ENCODE peak calls at places on chromosome 18, in four cellular contexts. One of them, this sample, is unnamed.

GRCh38 chr18:46387426-46388131 is 269.4 kb downstream of the LOXHD1 start:
- DNase-seq in PC-3: no peak
- DNase-seq in brain microvascular endothelial cell: no peak
- DNase-seq in HCT116: no peak
- DNase-seq in this sample: no peak

GRCh38 chr18:74897971-74898657 is 300.4 kb downstream of the ZNF407 start:
- DNase-seq in PC-3: peak
- DNase-seq in brain microvascular endothelial cell: peak
- DNase-seq in HCT116: no peak
- DNase-seq in this sample: no peak

GRCh38 chr18:48838921-48839818 is 111.6 kb downstream of the SMAD7 start:
- DNase-seq in PC-3: peak
- DNase-seq in brain microvascular endothelial cell: peak
- DNase-seq in HCT116: no peak
- DNase-seq in this sample: no peak

GRCh38 chr18:78857252-78858150 is 122.1 kb upstream of the SALL3 start:
- DNase-seq in PC-3: no peak
- DNase-seq in brain microvascular endothelial cell: no peak
- DNase-seq in HCT116: no peak
- DNase-seq in this sample: no peak

GRCh38 chr18:59454909-59455727 is 96.1 kb upstream of the LMAN1 start:
- DNase-seq in PC-3: no peak
- DNase-seq in brain microvascular endothelial cell: no peak
- DNase-seq in HCT116: no peak
- DNase-seq in this sample: no peak

GRCh38 chr18:28176933-28177827 is at the start of gene CDH2:
- DNase-seq in PC-3: peak
- DNase-seq in brain microvascular endothelial cell: peak
- DNase-seq in HCT116: no peak
- DNase-seq in this sample: no peak

GRCh38 chr18:11689972-11690570 is 1.0 kb downstream of the GNAL start:
- DNase-seq in PC-3: no peak
- DNase-seq in brain microvascular endothelial cell: no peak
- DNase-seq in HCT116: no peak
- DNase-seq in this sample: no peak

GRCh38 chr18:1408331-1408835 is 503.7 kb downstream of the ADCYAP1 start:
- DNase-seq in PC-3: peak
- DNase-seq in brain microvascular endothelial cell: no peak
- DNase-seq in HCT116: no peak
- DNase-seq in this sample: no peak

GRCh38 chr18:62741118-62741566 is 25.8 kb downstream of the PHLPP1 start:
- DNase-seq in PC-3: peak
- DNase-seq in brain microvascular endothelial cell: peak
- DNase-seq in HCT116: peak
- DNase-seq in this sample: no peak

GRCh38 chr18:3056311-3056710 is 43.4 kb upstream of the LPIN2 start:
- DNase-seq in PC-3: no peak
- DNase-seq in brain microvascular endothelial cell: no peak
- DNase-seq in HCT116: no peak
- DNase-seq in this sample: no peak

GRCh38 chr18:79558196-79559120 is 121.1 kb upstream of the CTDP1 start:
- DNase-seq in PC-3: no peak
- DNase-seq in brain microvascular endothelial cell: no peak
- DNase-seq in HCT116: no peak
- DNase-seq in this sample: no peak

GRCh38 chr18:55996726-55997125 is 408.7 kb upstream of the TCF4 start:
- DNase-seq in PC-3: no peak
- DNase-seq in brain microvascular endothelial cell: no peak
- DNase-seq in HCT116: no peak
- DNase-seq in this sample: no peak

GRCh38 chr18:33817096-33817495 is 239.1 kb downstream of the ASXL3 start:
- DNase-seq in PC-3: peak
- DNase-seq in brain microvascular endothelial cell: no peak
- DNase-seq in HCT116: no peak
- DNase-seq in this sample: no peak
- TF ChIP-seq CTCF in PC-3: no peak
- TF ChIP-seq CTCF in brain microvascular endothelial cell: no peak
- TF ChIP-seq CTCF in HCT116: no peak
- TF ChIP-seq CTCF in this sample: no peak

GRCh38 chr18:52345428-52345827 is 5.4 kb downstream of the DCC start:
- DNase-seq in PC-3: no peak
- DNase-seq in brain microvascular endothelial cell: no peak
- DNase-seq in HCT116: no peak
- DNase-seq in this sample: no peak

GRCh38 chr18:52341617-52342381 is 1.8 kb downstream of the DCC start:
- DNase-seq in PC-3: no peak
- DNase-seq in brain microvascular endothelial cell: no peak
- DNase-seq in HCT116: no peak
- DNase-seq in this sample: no peak

GRCh38 chr18:52340466-52341378 is 725 bp downstream of the DCC start:
- DNase-seq in PC-3: no peak
- DNase-seq in brain microvascular endothelial cell: no peak
- DNase-seq in HCT116: no peak
- DNase-seq in this sample: no peak

GRCh38 chr18:52343138-52343537 is 3.1 kb downstream of the DCC start:
- DNase-seq in PC-3: peak
- DNase-seq in brain microvascular endothelial cell: no peak
- DNase-seq in HCT116: no peak
- DNase-seq in this sample: no peak

GRCh38 chr18:52343731-52344340 is 3.8 kb downstream of the DCC start:
- DNase-seq in PC-3: no peak
- DNase-seq in brain microvascular endothelial cell: no peak
- DNase-seq in HCT116: no peak
- DNase-seq in this sample: no peak
- H3K4me3 ChIP-seq in PC-3: no peak
- H3K4me3 ChIP-seq in brain microvascular endothelial cell: no peak
- H3K4me3 ChIP-seq in HCT116: no peak
- H3K4me3 ChIP-seq in this sample: no peak

GRCh38 chr18:23664674-23665073 is 2.0 kb upstream of the ANKRD29 start:
- DNase-seq in PC-3: no peak
- DNase-seq in brain microvascular endothelial cell: no peak
- DNase-seq in HCT116: no peak
- DNase-seq in this sample: no peak

GRCh38 chr18:23669202-23669766 is 6.6 kb upstream of the ANKRD29 start:
- DNase-seq in PC-3: no peak
- DNase-seq in brain microvascular endothelial cell: no peak
- DNase-seq in HCT116: no peak
- DNase-seq in this sample: no peak

GRCh38 chr18:23668731-23669130 is 6.0 kb upstream of the ANKRD29 start:
- DNase-seq in PC-3: peak
- DNase-seq in brain microvascular endothelial cell: no peak
- DNase-seq in HCT116: no peak
- DNase-seq in this sample: no peak

GRCh38 chr18:23669804-23670203 is 7.1 kb upstream of the ANKRD29 start:
- DNase-seq in PC-3: no peak
- DNase-seq in brain microvascular endothelial cell: no peak
- DNase-seq in HCT116: no peak
- DNase-seq in this sample: no peak

DNA sequence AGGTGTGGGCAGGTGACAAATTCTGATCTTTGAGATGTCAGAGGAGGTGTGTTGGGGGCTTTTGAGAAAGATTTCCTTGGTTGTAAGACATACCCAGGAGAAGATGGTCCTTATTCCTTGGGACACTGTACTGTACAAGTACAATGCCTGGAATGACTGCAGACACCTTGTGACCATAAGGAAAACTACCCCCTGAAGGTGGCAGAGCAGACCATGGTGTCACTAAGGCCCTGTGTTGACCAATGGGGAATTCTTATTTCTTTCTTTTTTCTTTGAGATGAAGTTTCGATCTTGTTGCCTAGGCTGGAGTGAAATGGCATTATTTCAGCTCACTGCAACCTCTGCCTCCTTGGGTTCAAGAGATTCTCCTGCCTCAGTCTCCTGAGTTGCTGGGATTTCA is 4.4 kb upstream of the ANKRD29 start:
- DNase-seq in PC-3: no peak
- DNase-seq in brain microvascular endothelial cell: no peak
- DNase-seq in HCT116: no peak
- DNase-seq in this sample: no peak
- TF ChIP-seq CTCF in PC-3: peak
- TF ChIP-seq CTCF in brain microvascular endothelial cell: no peak
- TF ChIP-seq CTCF in HCT116: no peak
- TF ChIP-seq CTCF in this sample: no peak

GRCh38 chr18:22167471-22168151 is 1.8 kb upstream of the GATA6 start:
- DNase-seq in PC-3: no peak
- DNase-seq in brain microvascular endothelial cell: no peak
- DNase-seq in HCT116: no peak
- DNase-seq in this sample: no peak

GRCh38 chr18:22169011-22169888 is at the start of gene GATA6:
- DNase-seq in PC-3: peak
- DNase-seq in brain microvascular endothelial cell: peak
- DNase-seq in HCT116: peak
- DNase-seq in this sample: no peak

GRCh38 chr18:22167091-22167470 is 2.3 kb upstream of the GATA6 start:
- DNase-seq in PC-3: no peak
- DNase-seq in brain microvascular endothelial cell: no peak
- DNase-seq in HCT116: no peak
- DNase-seq in this sample: no peak

GRCh38 chr18:22169889-22170420 is 566 bp downstream of the GATA6 start:
- DNase-seq in PC-3: peak
- DNase-seq in brain microvascular endothelial cell: no peak
- DNase-seq in HCT116: no peak
- DNase-seq in this sample: no peak

GRCh38 chr18:22168360-22168921 is 948 bp upstream of the GATA6 start:
- DNase-seq in PC-3: peak
- DNase-seq in brain microvascular endothelial cell: no peak
- DNase-seq in HCT116: no peak
- DNase-seq in this sample: no peak
- H3K4me3 ChIP-seq in PC-3: peak
- H3K4me3 ChIP-seq in brain microvascular endothelial cell: peak
- H3K4me3 ChIP-seq in HCT116: peak
- H3K4me3 ChIP-seq in this sample: no peak

GRCh38 chr18:39764848-39765247 is 2190.2 kb upstream of the PIK3C3 start:
- DNase-seq in PC-3: no peak
- DNase-seq in brain microvascular endothelial cell: no peak
- DNase-seq in HCT116: no peak
- DNase-seq in this sample: no peak

GRCh38 chr18:39761273-39761672 is 2193.8 kb upstream of the PIK3C3 start:
- DNase-seq in PC-3: no peak
- DNase-seq in brain microvascular endothelial cell: no peak
- DNase-seq in HCT116: no peak
- DNase-seq in this sample: no peak
- TF ChIP-seq CTCF in PC-3: no peak
- TF ChIP-seq CTCF in brain microvascular endothelial cell: no peak
- TF ChIP-seq CTCF in HCT116: no peak
- TF ChIP-seq CTCF in this sample: no peak

GRCh38 chr18:51391731-51392130 is 194.2 kb upstream of the MEX3C start:
- DNase-seq in PC-3: no peak
- DNase-seq in brain microvascular endothelial cell: no peak
- DNase-seq in HCT116: no peak
- DNase-seq in this sample: no peak

GRCh38 chr18:51385270-51385669 is 187.8 kb upstream of the MEX3C start:
- DNase-seq in PC-3: no peak
- DNase-seq in brain microvascular endothelial cell: no peak
- DNase-seq in HCT116: no peak
- DNase-seq in this sample: no peak

GRCh38 chr18:51391215-51391614 is 193.7 kb upstream of the MEX3C start:
- DNase-seq in PC-3: no peak
- DNase-seq in brain microvascular endothelial cell: no peak
- DNase-seq in HCT116: no peak
- DNase-seq in this sample: no peak

DNA sequence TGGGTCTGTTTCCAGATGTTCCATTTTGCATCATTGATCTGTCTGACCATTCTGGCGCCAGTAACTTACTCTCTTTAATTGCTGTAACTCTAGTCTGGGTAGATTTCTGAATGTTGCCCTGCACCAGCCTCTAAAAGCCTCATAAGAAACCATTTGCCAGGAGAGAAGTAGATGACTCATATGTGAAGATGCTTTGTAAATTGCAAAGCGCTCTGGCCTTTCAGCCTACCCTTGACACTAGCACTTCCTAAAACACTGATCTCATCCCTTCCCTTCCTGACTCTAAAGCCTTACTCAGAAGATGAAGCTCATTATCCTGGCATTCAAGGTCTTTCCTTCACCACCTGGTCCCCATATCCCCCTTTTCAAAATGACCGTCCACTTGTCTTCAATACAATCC is 193.2 kb upstream of the MEX3C start:
- DNase-seq in PC-3: no peak
- DNase-seq in brain microvascular endothelial cell: peak
- DNase-seq in HCT116: no peak
- DNase-seq in this sample: no peak
- H3K4me3 ChIP-seq in PC-3: no peak
- H3K4me3 ChIP-seq in brain microvascular endothelial cell: no peak
- H3K4me3 ChIP-seq in HCT116: no peak
- H3K4me3 ChIP-seq in this sample: no peak